ENCODE peak calls at places on chromosomes 12 and 14, in six cellular contexts. M is lung, Y is A673, H is dorsolateral prefrontal cortex, R is AG04450, L is gastrocnemius medialis. N is an unnamed sample.

GRCh38 chr12:44405267-44405666 is 470.8 kb downstream of the NELL2 start:
- DNase-seq in M (no peak), Y (no peak), H (no peak), R (no peak), L (no peak), N (no peak)

GRCh38 chr12:2393016-2393415 is 340.2 kb downstream of the CACNA1C start:
- DNase-seq in M (no peak), Y (no peak), H (no peak), R (no peak), L (no peak), N (no peak)

GRCh38 chr12:96108321-96108720 is 72.9 kb upstream of the LTA4H start:
- DNase-seq in M (peak), Y (no peak), H (no peak), R (no peak), L (no peak), N (no peak)

GRCh38 chr14:45902241-45902640 is 649.2 kb upstream of the MIS18BP1 start:
- DNase-seq in M (no peak), Y (no peak), H (no peak), R (no peak), L (no peak), N (no peak)

GRCh38 chr12:122203301-122203967 is at the start of gene B3GNT4:
- DNase-seq in M (peak), Y (peak), H (peak), R (no peak), L (no peak), N (no peak)

GRCh38 chr12:120438495-120439198 is 734 bp downstream of the COX6A1 start:
- DNase-seq in M (no peak), Y (no peak), H (no peak), R (no peak), L (no peak), N (no peak)

GRCh38 chr14:24784981-24785380 is 151.0 kb upstream of the GZMB start:
- DNase-seq in M (no peak), Y (no peak), H (no peak), R (no peak), L (no peak), N (no peak)

GRCh38 chr12:30753233-30753632 is 1.5 kb downstream of the CAPRIN2 start:
- DNase-seq in M (no peak), Y (peak), H (no peak), R (no peak), L (no peak), N (no peak)

GRCh38 chr12:71556881-71557280 is 106.8 kb downstream of the ZFC3H1 start:
- DNase-seq in M (no peak), Y (peak), H (no peak), R (peak), L (no peak), N (no peak)

GRCh38 chr12:96136720-96137378 is 57.3 kb upstream of the ELK3 start:
- DNase-seq in M (no peak), Y (peak), H (no peak), R (no peak), L (no peak), N (no peak)

GRCh38 chr14:73741876-73742519 is 27.8 kb upstream of the PNMA1 start:
- DNase-seq in M (no peak), Y (peak), H (no peak), R (no peak), L (no peak), N (no peak)

GRCh38 chr12:64105026-64105425 is 117.1 kb downstream of the KICS2 start:
- DNase-seq in M (no peak), Y (no peak), H (no peak), R (no peak), L (no peak), N (no peak)

GRCh38 chr12:49750027-49750977 is 8.9 kb downstream of the TMBIM6 start:
- DNase-seq in M (no peak), Y (no peak), H (no peak), R (no peak), L (peak), N (no peak)

GRCh38 chr12:42916143-42916542 is 326.6 kb upstream of the PRICKLE1 start:
- DNase-seq in M (no peak), Y (no peak), H (no peak), R (no peak), L (no peak), N (no peak)

GRCh38 chr12:3150308-3150670 is 73.1 kb downstream of the TSPAN9 start:
- DNase-seq in M (no peak), Y (no peak), H (no peak), R (no peak), L (no peak), N (no peak)

GRCh38 chr14:35687335-35687939 is 121.7 kb downstream of the RALGAPA1 start:
- DNase-seq in M (no peak), Y (peak), H (no peak), R (peak), L (no peak), N (no peak)

GRCh38 chr14:76768201-76768656 is 7.0 kb downstream of the VASH1 start:
- DNase-seq in M (peak), Y (no peak), H (no peak), R (no peak), L (no peak), N (peak)

GRCh38 chr14:100063314-100063941 is 1.8 kb upstream of the EVL start:
- DNase-seq in M (no peak), Y (no peak), H (no peak), R (no peak), L (no peak), N (no peak)

GRCh38 chr14:102902086-102902485 is 20.4 kb upstream of the AMN start:
- DNase-seq in M (no peak), Y (no peak), H (no peak), R (no peak), L (no peak), N (no peak)

GRCh38 chr12:118060301-118061010 is 523 bp downstream of the WSB2 start:
- DNase-seq in M (peak), Y (peak), H (peak), R (no peak), L (no peak), N (no peak)

GRCh38 chr14:64801800-64802199 is 77.9 kb downstream of the SPTB start:
- DNase-seq in M (no peak), Y (no peak), H (no peak), R (no peak), L (no peak), N (no peak)

GRCh38 chr12:68157295-68157871 is 2.2 kb downstream of the IFNG start:
- DNase-seq in M (no peak), Y (no peak), H (no peak), R (no peak), L (no peak), N (no peak)

GRCh38 chr14:99468836-99469592 is 11.6 kb downstream of the SETD3 start:
- DNase-seq in M (no peak), Y (peak), H (no peak), R (no peak), L (no peak), N (no peak)

GRCh38 chr14:99327458-99328250 is 55.7 kb upstream of the BCL11B start:
- DNase-seq in M (no peak), Y (no peak), H (no peak), R (no peak), L (no peak), N (no peak)

GRCh38 chr12:12004524-12004923 is 66.2 kb upstream of the BCL2L14 start:
- DNase-seq in M (no peak), Y (no peak), H (no peak), R (no peak), L (no peak), N (no peak)

DNA sequence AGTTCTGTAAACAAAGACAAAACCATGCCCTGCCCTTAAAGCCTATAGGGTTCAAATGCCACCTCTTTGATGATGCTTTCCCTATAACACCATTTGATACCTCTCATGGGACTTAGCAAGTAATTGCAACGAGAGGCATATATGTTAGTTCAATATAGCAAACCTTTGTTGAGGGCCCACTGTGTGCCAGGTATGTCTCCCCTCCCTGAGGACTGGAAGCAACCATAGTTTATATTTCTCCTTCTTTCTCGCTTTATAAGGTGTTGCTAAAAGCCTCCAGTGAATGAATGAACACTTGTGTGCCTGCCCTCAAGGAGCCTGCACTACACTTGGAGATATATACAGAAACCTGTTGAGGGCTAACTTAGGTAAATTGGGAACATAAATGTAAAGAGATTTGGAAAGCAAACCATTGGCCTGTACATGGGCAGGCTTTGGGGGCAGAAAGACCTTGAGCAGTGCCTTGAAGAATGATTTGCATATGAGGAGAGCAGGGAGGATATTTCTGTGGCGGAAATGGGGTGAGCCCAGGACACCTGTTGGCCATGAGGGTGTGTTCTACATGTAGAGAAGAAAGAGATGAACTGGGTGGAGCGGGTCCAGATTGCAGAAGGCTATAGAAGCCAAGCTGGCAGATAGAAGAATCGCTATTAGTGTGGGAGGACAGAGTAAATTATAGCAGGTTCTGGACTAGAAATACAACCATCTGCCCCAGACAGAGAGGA is 1.8 kb upstream of the CKAP4 start:
- DNase-seq in M (no peak), Y (no peak), H (no peak), R (no peak), L (no peak), N (no peak)
- H3K4me3 ChIP-seq in M (no peak), Y (no peak), H (no peak), R (peak), L (no peak), N (no peak)

GRCh38 chr14:68358978-68359861 is 433.6 kb downstream of the ZFP36L1 start:
- DNase-seq in M (no peak), Y (no peak), H (no peak), R (no peak), L (no peak), N (no peak)

GRCh38 chr14:68363401-68363800 is 429.5 kb downstream of the ZFP36L1 start:
- DNase-seq in M (no peak), Y (no peak), H (no peak), R (no peak), L (no peak), N (no peak)

GRCh38 chr14:68362841-68363240 is 430.0 kb downstream of the ZFP36L1 start:
- DNase-seq in M (no peak), Y (no peak), H (no peak), R (no peak), L (no peak), N (no peak)

GRCh38 chr14:68359862-68360552 is 432.9 kb downstream of the ZFP36L1 start:
- DNase-seq in M (peak), Y (no peak), H (no peak), R (no peak), L (peak), N (no peak)

GRCh38 chr14:68361231-68361630 is 431.6 kb downstream of the ZFP36L1 start:
- DNase-seq in M (peak), Y (peak), H (no peak), R (no peak), L (no peak), N (no peak)
- H3K27ac ChIP-seq in M (no peak), Y (no peak), H (peak), R (no peak), L (no peak), N (peak)

DNA sequence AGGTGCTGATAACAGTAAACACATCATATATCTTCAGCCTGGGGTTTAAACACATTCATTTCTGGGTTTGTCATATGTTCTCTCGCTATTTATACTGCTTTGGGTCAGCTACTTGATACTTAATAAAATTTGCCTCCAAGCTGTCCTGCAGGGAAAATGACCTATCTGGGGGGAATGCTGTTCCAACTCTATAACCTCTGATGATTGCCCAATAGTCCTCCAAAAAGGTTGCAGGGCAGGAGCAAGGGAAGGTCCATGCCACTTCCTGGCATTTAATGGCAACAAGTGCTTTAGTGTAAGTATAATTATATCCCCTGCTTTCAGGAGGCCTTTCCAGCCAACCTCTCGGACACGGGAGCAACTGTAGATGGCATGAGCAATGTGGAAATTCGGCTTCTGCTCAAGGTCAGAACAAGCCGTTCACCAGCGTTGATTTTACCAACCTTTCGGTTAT is 198.0 kb upstream of the EEA1 start:
- DNase-seq in M (no peak), Y (no peak), H (no peak), R (no peak), L (peak), N (peak)
- TF ChIP-seq CTCF in M (no peak), Y (no peak), H (no peak), R (no peak), L (no peak), N (no peak)

GRCh38 chr14:68975667-68976066 is 3.4 kb downstream of the ACTN1 start:
- DNase-seq in M (no peak), Y (no peak), H (no peak), R (no peak), L (no peak), N (no peak)
- H3K4me3 ChIP-seq in M (no peak), Y (no peak), H (no peak), R (peak), L (no peak), N (peak)

DNA sequence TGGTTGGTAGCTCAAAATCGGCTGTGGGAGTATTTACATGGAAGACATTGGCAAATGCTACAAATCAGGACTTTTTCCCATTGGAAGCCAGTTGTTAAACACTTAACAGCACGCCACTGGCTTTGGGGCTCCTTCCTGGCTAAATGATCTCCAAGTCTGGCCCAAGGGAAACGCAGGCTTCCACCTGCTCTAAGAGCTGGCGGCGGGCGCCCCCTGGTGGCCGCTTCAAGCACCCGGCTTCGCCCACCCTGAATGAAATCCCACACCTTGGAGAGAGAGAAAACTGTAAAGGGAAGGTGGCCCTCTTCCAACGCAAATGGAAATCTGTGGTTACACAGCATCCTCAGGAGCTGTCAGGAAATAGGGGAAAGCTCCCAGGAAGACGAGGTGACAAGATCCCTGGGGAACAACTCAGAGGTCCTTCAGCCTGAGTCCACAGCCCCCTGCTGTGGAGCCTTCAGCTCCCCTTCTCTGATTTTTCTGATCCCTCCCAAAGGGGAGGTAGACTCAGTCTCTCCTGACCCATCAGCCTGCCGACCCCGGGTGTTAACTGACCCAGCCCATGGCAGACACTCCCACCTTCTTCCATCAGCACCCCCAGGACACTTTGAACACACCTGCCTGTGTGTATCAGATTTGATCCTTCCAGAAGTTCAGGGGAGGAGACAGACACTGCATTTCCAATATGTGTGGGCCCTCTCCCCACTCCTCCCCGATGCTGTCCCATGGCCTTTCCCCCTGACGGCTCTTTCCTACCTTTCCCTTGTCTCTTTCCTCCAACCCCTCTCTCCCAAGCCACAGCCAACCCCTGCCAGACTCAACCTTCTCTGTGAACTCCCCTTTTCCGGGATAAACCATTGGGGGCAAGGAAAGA is 15.4 kb downstream of the SELPLG start:
- DNase-seq in M (peak), Y (peak), H (peak), R (peak), L (peak), N (no peak)
- H3K27ac ChIP-seq in M (no peak), Y (no peak), H (peak), R (no peak), L (no peak), N (no peak)

DNA sequence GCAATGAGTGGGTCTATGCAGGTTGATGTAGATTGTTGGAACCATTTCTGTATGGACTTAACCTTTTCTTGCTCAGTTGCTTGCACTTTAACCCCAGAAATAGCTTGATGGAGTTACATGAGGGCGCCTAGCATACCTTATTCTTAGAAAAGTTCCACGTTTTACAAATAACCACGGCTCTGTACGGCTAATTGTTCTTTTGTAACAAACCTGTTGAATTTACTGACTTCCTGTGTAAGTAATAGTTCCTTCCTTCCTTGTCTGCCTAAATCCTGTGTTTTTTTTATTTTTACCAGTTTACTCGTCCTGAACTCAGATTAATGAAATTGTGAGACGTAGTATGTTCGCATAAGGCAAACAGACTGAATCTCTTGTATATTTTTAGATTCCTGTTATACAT is 106.2 kb downstream of the FGD4 start:
- DNase-seq in M (no peak), Y (peak), H (no peak), R (no peak), L (no peak), N (no peak)
- TF ChIP-seq CTCF in M (no peak), Y (no peak), H (no peak), R (no peak), L (no peak), N (no peak)

N was measured in ascending aorta.